ENCODE peak calls at places on chromosomes 11 and 22, in four cellular contexts. J is mesothelial cell of epicardium, E is SK-N-SH, D is thoracic aorta. Q is an unnamed sample.

GRCh38 chr11:44899959-44900358 is 50.7 kb downstream of the TP53I11 start:
- DNase-seq in J (no peak), E (peak), D (no peak), Q (no peak)

GRCh38 chr11:62921573-62922188 is 518 bp upstream of the CHRM1 start:
- DNase-seq in J (no peak), E (peak), D (no peak), Q (no peak)

GRCh38 chr22:24938741-24939341 is 7.7 kb downstream of the LHFPL7 start:
- DNase-seq in J (no peak), E (peak), D (no peak), Q (no peak)

GRCh38 chr22:25112538-25113253 is 87.0 kb upstream of the CRYBB3 start:
- DNase-seq in J (no peak), E (no peak), D (no peak), Q (no peak)

GRCh38 chr22:35305525-35306070 is 5.9 kb downstream of the TOM1 start:
- DNase-seq in J (no peak), E (no peak), D (no peak), Q (no peak)

GRCh38 chr22:20092477-20092854 is 12.4 kb downstream of the DGCR8 start:
- DNase-seq in J (no peak), E (no peak), D (no peak), Q (no peak)

GRCh38 chr11:125517116-125517804 is 21.2 kb upstream of the FEZ1 start:
- DNase-seq in J (peak), E (peak), D (no peak), Q (no peak)

GRCh38 chr11:121112498-121113455 is 11.7 kb downstream of the TECTA start:
- DNase-seq in J (peak), E (peak), D (peak), Q (no peak)

GRCh38 chr22:24693359-24693758 is 81.2 kb downstream of the PIWIL3 start:
- DNase-seq in J (no peak), E (no peak), D (no peak), Q (no peak)

GRCh38 chr22:32355760-32356159 is 1.9 kb upstream of the RFPL3 start:
- DNase-seq in J (no peak), E (no peak), D (no peak), Q (no peak)

GRCh38 chr22:39176673-39177455 is 24.4 kb upstream of the CBX7 start:
- DNase-seq in J (no peak), E (no peak), D (no peak), Q (no peak)

GRCh38 chr11:45724145-45724544 is 58.7 kb upstream of the CHST1 start:
- DNase-seq in J (no peak), E (no peak), D (no peak), Q (no peak)

GRCh38 chr11:82995754-82996398 is 75.8 kb downstream of the RAB30 start:
- DNase-seq in J (no peak), E (no peak), D (no peak), Q (no peak)

GRCh38 chr22:20816559-20816958 is 42.1 kb downstream of the PI4KA start:
- DNase-seq in J (no peak), E (no peak), D (no peak), Q (no peak)

GRCh38 chr11:96905663-96906062 is 515.9 kb downstream of the JRKL start:
- DNase-seq in J (no peak), E (no peak), D (no peak), Q (no peak)

GRCh38 chr11:94543695-94544581 is at the start of gene FUT4:
- DNase-seq in J (peak), E (peak), D (peak), Q (peak)

GRCh38 chr11:133382217-133382746 is 150.0 kb downstream of the OPCML start:
- DNase-seq in J (no peak), E (no peak), D (no peak), Q (no peak)

GRCh38 chr11:2862950-2863618 is 22.5 kb downstream of the CDKN1C start:
- DNase-seq in J (no peak), E (no peak), D (no peak), Q (no peak)

GRCh38 chr22:45554861-45555260 is 52.2 kb downstream of the FBLN1 start:
- DNase-seq in J (no peak), E (no peak), D (no peak), Q (no peak)

GRCh38 chr22:45553333-45554039 is 50.8 kb downstream of the FBLN1 start:
- DNase-seq in J (peak), E (peak), D (peak), Q (peak)

GRCh38 chr22:45552580-45553332 is 50.1 kb downstream of the FBLN1 start:
- DNase-seq in J (no peak), E (peak), D (no peak), Q (no peak)

GRCh38 chr22:45552017-45552411 is 49.3 kb downstream of the FBLN1 start:
- DNase-seq in J (no peak), E (no peak), D (no peak), Q (no peak)

GRCh38 chr22:45554040-45554406 is 51.3 kb downstream of the FBLN1 start:
- DNase-seq in J (no peak), E (peak), D (no peak), Q (no peak)
- TF ChIP-seq CTCF in J (no peak), E (no peak), D (no peak), Q (no peak)

GRCh38 chr11:15821471-15821870 is 534.9 kb downstream of the SOX6 start:
- DNase-seq in J (no peak), E (no peak), D (no peak), Q (no peak)
- TF ChIP-seq CTCF in J (no peak), E (no peak), D (no peak), Q (no peak)

GRCh38 chr11:8213390-8213789 is 44.6 kb upstream of the RIC3 start:
- DNase-seq in J (no peak), E (no peak), D (no peak), Q (no peak)

GRCh38 chr11:8207080-8208000 is 38.5 kb upstream of the RIC3 start:
- DNase-seq in J (no peak), E (peak), D (no peak), Q (no peak)

GRCh38 chr11:8206251-8207079 is 37.6 kb upstream of the RIC3 start:
- DNase-seq in J (no peak), E (peak), D (no peak), Q (peak)

GRCh38 chr11:8205566-8205965 is 36.7 kb upstream of the RIC3 start:
- DNase-seq in J (no peak), E (no peak), D (no peak), Q (no peak)

DNA sequence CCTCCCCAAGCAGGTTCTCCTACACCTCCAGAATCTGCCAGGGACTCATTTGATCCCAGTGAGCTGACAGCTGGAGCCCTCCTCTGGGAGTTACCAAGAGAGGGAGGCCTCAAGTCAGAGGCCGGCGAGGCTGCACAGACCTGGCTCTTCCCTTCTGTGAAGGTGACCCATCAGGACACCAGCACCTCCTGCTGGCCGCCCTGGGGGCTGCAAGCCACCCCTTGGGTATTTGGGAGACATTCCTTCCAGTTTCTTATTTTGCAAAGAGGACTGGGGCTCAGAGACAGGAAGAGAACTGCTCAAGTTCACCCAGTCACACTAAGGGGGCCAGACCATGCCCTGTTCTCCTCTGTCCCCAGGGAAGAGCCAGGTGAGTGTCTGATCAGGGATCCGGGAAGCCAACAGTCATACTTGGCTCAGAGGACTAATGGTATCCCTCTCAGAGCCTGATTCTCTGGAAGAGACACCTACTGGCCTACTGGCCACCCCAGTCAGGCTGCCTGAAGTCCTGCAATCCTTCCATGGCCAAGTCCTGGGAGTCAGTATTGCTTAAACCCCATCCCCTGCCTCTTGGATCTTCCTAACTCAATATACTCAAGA is 40.5 kb upstream of the RIC3 start:
- DNase-seq in J (no peak), E (no peak), D (no peak), Q (peak)
- TF ChIP-seq CTCF in J (no peak), E (peak), D (peak), Q (peak)

DNA sequence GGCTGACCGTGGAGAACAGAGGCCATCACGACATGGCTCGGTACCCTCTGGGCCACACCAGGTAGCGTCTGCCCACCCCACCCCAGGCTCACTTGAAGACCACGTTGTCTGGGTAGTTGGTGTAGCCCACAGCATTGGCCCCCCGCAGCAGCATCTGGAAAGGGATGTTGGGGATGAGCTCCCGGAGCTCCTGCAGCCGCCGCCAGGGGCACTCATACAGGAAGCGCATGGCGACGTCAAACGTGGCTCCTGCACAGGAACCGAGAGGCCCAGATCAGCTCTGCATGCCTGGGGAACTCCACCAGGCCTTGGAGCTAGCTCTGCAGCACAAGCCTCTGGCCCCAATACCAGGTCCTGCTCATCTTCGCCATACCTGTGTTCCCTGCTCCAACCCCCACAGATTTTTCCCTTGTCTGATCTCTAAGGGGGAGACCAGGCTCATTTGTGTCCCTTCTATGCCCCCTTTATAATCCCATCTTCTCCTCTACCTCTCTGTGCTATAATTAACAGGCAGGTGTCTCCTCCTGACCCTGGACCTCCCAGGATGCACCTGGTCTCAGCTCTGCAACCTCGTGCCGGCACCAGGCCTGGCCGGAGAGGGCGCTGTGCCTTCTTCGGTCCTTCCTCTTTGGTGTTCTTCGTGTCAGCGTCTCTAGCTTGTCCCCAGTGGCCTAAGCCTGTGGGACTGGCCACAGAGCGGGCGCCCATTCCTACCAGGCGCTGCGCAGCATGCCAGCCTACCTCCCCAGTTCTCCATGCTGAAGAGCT is 5.0 kb upstream of the LRFN4 start:
- DNase-seq in J (no peak), E (peak), D (no peak), Q (no peak)
- TF ChIP-seq CTCF in J (no peak), E (no peak), D (no peak), Q (no peak)